ENCODE peak calls at places on chromosome 16, in seven cellular contexts. S, R, X, P, E, W and V are unnamed samples.

GRCh38 chr16:48734220-48734619 is 124.2 kb upstream of the N4BP1 start:
- DNase-seq in X (no peak), W (no peak), E (no peak), S (no peak), R (no peak), P (no peak), V (no peak)

GRCh38 chr16:85385463-85386331 is 227.4 kb upstream of the GSE1 start:
- DNase-seq in W (peak), R (no peak), X (no peak), P (no peak), E (peak), S (no peak), V (no peak)

GRCh38 chr16:68227183-68227793 is 8.6 kb downstream of the ESRP2 start:
- DNase-seq in X (no peak), W (no peak), P (no peak), E (no peak), S (no peak), R (no peak), V (peak)

GRCh38 chr16:79278506-79278905 is 322.0 kb downstream of the MAF start:
- DNase-seq in P (no peak), S (no peak), E (no peak), X (no peak), W (no peak), R (no peak), V (no peak)

GRCh38 chr16:58198739-58199411 is 969 bp upstream of the CSNK2A2 start:
- DNase-seq in R (no peak), P (no peak), S (no peak), X (no peak), E (no peak), W (no peak), V (no peak)

GRCh38 chr16:72198021-72198420 is 26.1 kb upstream of the PMFBP1 start:
- DNase-seq in R (peak), W (no peak), P (no peak), X (peak), E (no peak), S (peak), V (no peak)

GRCh38 chr16:14111713-14112538 is 40.8 kb downstream of the MRTFB start:
- DNase-seq in S (no peak), P (no peak), R (peak), X (no peak), E (no peak), W (no peak), V (no peak)

GRCh38 chr16:275041-275621 is 613 bp downstream of the RGS11 start:
- DNase-seq in E (no peak), S (no peak), W (no peak), P (no peak), R (no peak), X (no peak), V (no peak)

GRCh38 chr16:21150375-21151001 is at the start of gene DNAH3:
- DNase-seq in E (no peak), W (no peak), R (no peak), S (no peak), P (no peak), X (peak), V (no peak)

GRCh38 chr16:49596119-49596518 is 222.5 kb downstream of the C16orf78 start:
- DNase-seq in S (peak), R (no peak), X (peak), E (peak), W (no peak), P (no peak), V (no peak)

GRCh38 chr16:52837251-52837650 is 215.4 kb downstream of the CHD9NB start:
- DNase-seq in E (no peak), P (no peak), R (no peak), W (no peak), X (no peak), S (no peak), V (no peak)

GRCh38 chr16:28012031-28012445 is 51.5 kb downstream of the GSG1L start:
- DNase-seq in X (peak), P (no peak), S (peak), R (no peak), W (no peak), E (no peak), V (no peak)

GRCh38 chr16:56734429-56734828 is 4.5 kb downstream of the NUP93 start:
- DNase-seq in W (no peak), X (no peak), E (no peak), P (no peak), S (no peak), R (no peak), V (no peak)

GRCh38 chr16:65540913-65541312 is 419.1 kb upstream of the CDH11 start:
- DNase-seq in S (no peak), E (no peak), R (no peak), W (no peak), P (no peak), X (peak), V (no peak)

GRCh38 chr16:85541181-85541580 is 71.9 kb upstream of the GSE1 start:
- DNase-seq in P (no peak), X (no peak), W (peak), R (no peak), E (no peak), S (no peak), V (no peak)

GRCh38 chr16:47732806-47733150 is 271.6 kb downstream of the PHKB start:
- DNase-seq in E (no peak), W (no peak), S (peak), X (no peak), R (no peak), P (no peak), V (no peak)

GRCh38 chr16:57356547-57356946 is 2.0 kb upstream of the CCL22 start:
- DNase-seq in X (no peak), W (no peak), S (no peak), R (peak), P (no peak), E (no peak), V (no peak)

GRCh38 chr16:26550111-26550610 is 516.6 kb upstream of the C16orf82 start:
- DNase-seq in R (no peak), X (no peak), P (no peak), E (no peak), W (no peak), S (no peak), V (no peak)

GRCh38 chr16:70740174-70740918 is 54.5 kb upstream of the MTSS2 start:
- DNase-seq in R (no peak), S (no peak), P (no peak), W (peak), E (no peak), X (no peak), V (no peak)

GRCh38 chr16:12617401-12617819 is 186.3 kb downstream of the CPPED1 start:
- DNase-seq in P (no peak), E (no peak), W (no peak), X (no peak), S (no peak), R (no peak), V (no peak)

GRCh38 chr16:72673118-72673517 is 374.8 kb downstream of the ZFHX3 start:
- DNase-seq in P (no peak), W (no peak), S (no peak), X (peak), E (no peak), R (no peak), V (no peak)

GRCh38 chr16:51163366-51163765 is 12.3 kb upstream of the SALL1 start:
- DNase-seq in S (no peak), R (no peak), X (no peak), P (no peak), W (no peak), E (no peak), V (no peak)

GRCh38 chr16:53087101-53087500 is 32.3 kb downstream of the CHD9 start:
- DNase-seq in X (no peak), E (no peak), P (no peak), R (no peak), W (no peak), S (peak), V (no peak)

GRCh38 chr16:5621826-5622225 is 524.2 kb upstream of the EEF2KMT start:
- DNase-seq in P (no peak), X (peak), W (no peak), E (no peak), S (no peak), R (no peak), V (no peak)

GRCh38 chr16:49000594-49000993 is 281.0 kb downstream of the CBLN1 start:
- DNase-seq in X (no peak), E (no peak), W (no peak), S (no peak), R (no peak), P (no peak), V (no peak)

GRCh38 chr16:68644715-68645493 is at the start of gene CDH3:
- DNase-seq in S (no peak), E (peak), R (no peak), P (no peak), W (peak), X (peak), V (peak)

GRCh38 chr16:46920402-46921068 is 36.4 kb downstream of the GPT2 start:
- DNase-seq in X (no peak), W (no peak), S (no peak), E (no peak), P (no peak), R (no peak), V (no peak)

GRCh38 chr16:9099131-9099625 is 7.7 kb downstream of the HAPSTR1 start:
- DNase-seq in P (no peak), R (no peak), E (no peak), W (no peak), X (no peak), S (peak), V (peak)

GRCh38 chr16:16945207-16945606 is 525.6 kb downstream of the XYLT1 start:
- DNase-seq in P (no peak), E (no peak), S (no peak), X (no peak), R (no peak), W (no peak), V (no peak)
- TF ChIP-seq CTCF in P (no peak), E (no peak), S (no peak), X (no peak), R (no peak), W (no peak), V (no peak)

DNA sequence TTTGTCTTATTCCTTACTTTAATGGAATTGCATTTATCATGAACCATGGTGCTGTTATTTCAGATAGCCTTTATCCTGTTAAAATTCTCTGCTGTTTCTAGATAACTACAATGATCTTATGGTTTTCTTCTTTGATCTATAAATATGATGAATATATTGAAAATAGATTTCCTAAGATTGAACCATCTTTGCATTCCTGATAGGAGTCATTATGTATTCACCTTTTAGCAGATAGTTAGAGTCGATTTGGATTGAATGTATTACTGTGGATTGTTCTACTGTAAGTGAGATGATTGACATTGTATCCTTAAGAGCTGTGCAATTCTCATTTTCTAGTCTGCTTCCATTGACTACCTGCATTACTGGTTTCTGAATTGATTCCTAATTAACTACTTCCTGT is 165.0 kb upstream of the CACNG3 start:
- DNase-seq in S (no peak), R (no peak), W (no peak), X (no peak), E (no peak), P (no peak), V (no peak)
- TF ChIP-seq CTCF in S (no peak), R (no peak), W (no peak), X (no peak), E (no peak), P (no peak), V (no peak)

GRCh38 chr16:81478294-81478693 is 33.7 kb downstream of the CMIP start:
- DNase-seq in R (no peak), S (no peak), P (no peak), W (no peak), E (no peak), X (no peak), V (no peak)

GRCh38 chr16:81478876-81479496 is 34.4 kb downstream of the CMIP start:
- DNase-seq in E (no peak), X (no peak), P (no peak), S (peak), R (peak), W (no peak), V (peak)

GRCh38 chr16:81482329-81483063 is 37.9 kb downstream of the CMIP start:
- DNase-seq in E (no peak), S (no peak), X (no peak), P (no peak), R (no peak), W (no peak), V (no peak)

GRCh38 chr16:81483064-81483969 is 38.7 kb downstream of the CMIP start:
- DNase-seq in X (no peak), W (no peak), S (no peak), R (no peak), P (no peak), E (no peak), V (no peak)

DNA sequence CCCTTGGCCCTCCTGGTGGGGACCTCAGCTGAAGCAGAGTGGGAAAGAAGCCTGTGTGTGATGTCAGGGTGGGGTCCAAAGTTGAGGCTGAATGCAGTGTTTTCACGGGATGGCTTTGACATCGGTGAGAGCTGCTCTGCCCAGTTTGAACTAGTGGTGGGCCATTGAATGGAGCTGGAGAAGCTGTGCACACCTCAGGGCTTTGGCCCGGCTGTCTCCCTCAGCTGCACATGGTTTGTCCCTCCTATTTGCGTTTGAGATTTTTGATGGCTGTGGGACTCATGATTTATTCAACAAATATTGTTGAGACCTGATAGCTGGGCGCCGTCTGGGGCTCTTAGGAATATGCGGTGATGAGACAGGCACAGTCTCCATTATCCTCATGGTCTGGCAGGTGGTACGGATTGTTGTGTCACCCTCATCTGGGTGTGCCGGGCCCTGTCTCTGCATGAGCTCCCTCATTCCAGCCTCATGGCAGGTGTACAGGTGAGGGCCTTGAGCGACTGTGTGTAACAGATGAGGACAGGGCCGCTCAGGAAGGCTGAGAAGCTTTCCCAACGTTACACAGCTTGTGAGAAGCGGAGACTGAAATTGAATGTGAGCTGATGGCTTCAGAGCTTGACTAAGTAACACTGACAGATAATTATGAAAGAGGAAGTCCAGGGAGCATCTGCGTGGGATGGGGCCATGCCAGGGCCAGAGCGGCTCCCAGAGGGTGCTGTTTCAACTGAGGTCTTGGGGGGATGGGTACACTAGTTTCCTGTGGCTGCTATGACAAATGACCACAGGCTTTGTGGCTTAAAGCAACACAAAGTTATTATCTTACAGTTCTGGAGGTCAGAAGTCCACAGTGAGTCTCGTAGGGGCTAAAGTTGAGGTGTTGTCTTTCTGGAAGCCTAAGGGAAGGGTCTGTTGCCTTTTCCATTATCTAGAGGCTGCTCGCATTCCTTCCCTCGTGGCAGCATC is 36.5 kb downstream of the CMIP start:
- DNase-seq in W (peak), E (no peak), R (no peak), P (no peak), S (peak), X (no peak), V (peak)
- TF ChIP-seq CTCF in W (no peak), E (no peak), R (no peak), P (no peak), S (peak), X (no peak), V (no peak)

GRCh38 chr16:86620184-86620583 is 41.8 kb downstream of the FOXL1 start:
- DNase-seq in R (no peak), X (no peak), E (no peak), P (no peak), W (no peak), S (no peak), V (no peak)

GRCh38 chr16:86621966-86622365 is 43.6 kb downstream of the FOXL1 start:
- DNase-seq in R (no peak), X (no peak), E (no peak), S (no peak), P (no peak), W (no peak), V (no peak)

GRCh38 chr16:86616906-86617305 is 38.6 kb downstream of the FOXL1 start:
- DNase-seq in R (no peak), X (peak), P (no peak), E (no peak), S (no peak), W (no peak), V (no peak)

GRCh38 chr16:86619263-86619935 is 41.0 kb downstream of the FOXL1 start:
- DNase-seq in X (no peak), P (no peak), S (no peak), W (no peak), R (no peak), E (no peak), V (no peak)

DNA sequence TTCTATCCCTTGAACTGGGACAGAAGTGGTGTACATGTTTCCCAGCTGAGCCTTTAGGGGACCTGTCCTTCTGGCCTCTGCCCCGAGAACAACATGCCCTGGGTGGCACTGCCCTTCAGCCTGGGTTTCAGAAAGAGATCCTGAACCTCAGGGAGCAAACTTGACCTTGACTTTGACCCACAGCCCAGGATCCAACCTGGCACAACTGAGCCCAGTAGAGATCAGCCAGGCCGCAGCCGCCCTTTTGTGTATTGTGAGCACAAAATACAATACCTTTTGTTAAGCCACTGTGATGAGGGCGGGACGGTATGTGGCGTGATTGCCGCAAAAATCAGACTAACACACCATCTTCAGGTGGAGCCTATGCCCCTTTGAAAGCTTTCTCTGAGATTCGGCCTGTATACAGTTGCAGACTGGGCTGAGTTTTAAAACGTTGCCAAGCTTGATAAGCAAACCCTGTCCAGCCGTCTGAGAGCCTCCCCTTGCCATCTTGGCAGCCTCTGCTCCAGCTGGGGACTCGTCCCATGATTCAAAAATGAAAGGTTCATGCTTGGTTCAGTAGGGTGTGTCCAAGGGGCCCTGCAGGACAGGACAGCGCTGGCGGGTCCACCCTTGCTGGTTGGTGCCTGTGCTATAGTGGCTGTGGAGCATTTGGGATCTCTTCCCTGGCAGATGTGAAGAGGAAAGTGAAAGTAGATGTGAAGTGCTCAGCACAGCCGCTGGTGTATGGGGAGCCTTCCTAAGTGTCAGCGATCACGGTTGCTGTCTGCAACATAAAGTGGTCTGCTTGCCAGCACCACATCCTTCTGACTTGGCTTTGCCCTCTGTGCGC is 40.3 kb downstream of the FOXL1 start:
- DNase-seq in P (no peak), W (no peak), R (no peak), X (no peak), E (no peak), S (no peak), V (no peak)
- TF ChIP-seq CTCF in P (no peak), W (no peak), R (no peak), X (no peak), E (no peak), S (no peak), V (no peak)

GRCh38 chr16:30482366-30482765 is 9.8 kb downstream of the ITGAL start:
- DNase-seq in X (no peak), W (no peak), P (no peak), E (no peak), S (no peak), R (no peak), V (no peak)
- TF ChIP-seq CTCF in X (peak), W (no peak), P (no peak), E (no peak), S (peak), R (no peak), V (no peak)

GRCh38 chr16:3954411-3954921 is 74.0 kb upstream of the CREBBP start:
- DNase-seq in X (peak), W (no peak), S (no peak), E (no peak), P (no peak), R (no peak), V (no peak)
- TF ChIP-seq CTCF in X (no peak), W (no peak), S (peak), E (no peak), P (no peak), R (no peak), V (no peak)